ENCODE peak calls at places on chromosomes 13 and 19, in seven cellular contexts. O, X, H, Z, N, R and S are unnamed samples. For H3K4me1, the result is how much of the 10 kb centered on the place peaks cover.

GRCh38 chr19:925087-925911 is 536 bp upstream of the ARID3A start:
- DNase-seq in H (peak), Z (peak), O (peak), N (no peak), X (peak), R (peak), S (peak)

GRCh38 chr13:61013782-61014181 is 401.9 kb downstream of the PCDH20 start:
- DNase-seq in Z (no peak), N (no peak), X (no peak), O (no peak), R (no peak), H (no peak), S (no peak)

GRCh38 chr13:112069063-112069726 is 2.2 kb downstream of the SOX1 start:
- DNase-seq in R (no peak), X (no peak), N (no peak), O (no peak), H (no peak), Z (peak), S (peak)

GRCh38 chr13:41767801-41768200 is 193.1 kb downstream of the VWA8 start:
- DNase-seq in H (no peak), Z (no peak), X (no peak), R (no peak), O (no peak), N (no peak), S (no peak)

GRCh38 chr13:100338265-100338664 is 249.4 kb downstream of the PCCA start:
- DNase-seq in X (no peak), H (no peak), R (no peak), N (no peak), Z (no peak), O (no peak), S (no peak)

GRCh38 chr19:48244289-48244688 is 11.4 kb downstream of the CARD8 start:
- DNase-seq in O (no peak), R (no peak), H (no peak), Z (no peak), N (no peak), X (no peak), S (no peak)

GRCh38 chr13:103187621-103188020 is 121.4 kb upstream of the SLC10A2 start:
- DNase-seq in O (no peak), N (no peak), X (no peak), R (no peak), Z (no peak), H (no peak), S (no peak)

GRCh38 chr19:11580665-11581418 is 3.4 kb upstream of the ACP5 start:
- DNase-seq in Z (no peak), R (no peak), H (no peak), N (no peak), X (no peak), O (peak), S (no peak)

GRCh38 chr19:38319421-38320258 is at the start of gene KCNK6:
- DNase-seq in R (no peak), X (no peak), Z (peak), O (peak), H (peak), N (no peak), S (peak)

GRCh38 chr13:43036386-43037220 is 13.2 kb downstream of the DNAJC15 start:
- DNase-seq in N (no peak), H (no peak), O (no peak), X (no peak), Z (no peak), R (peak), S (no peak)

GRCh38 chr13:42038661-42039456 is 9.6 kb upstream of the DGKH start:
- DNase-seq in N (no peak), Z (no peak), R (no peak), X (no peak), O (no peak), H (no peak), S (no peak)

GRCh38 chr19:13058951-13059660 is 43.6 kb downstream of the LYL1 start:
- DNase-seq in X (no peak), H (no peak), R (no peak), Z (no peak), O (no peak), N (no peak), S (no peak)

GRCh38 chr19:13062317-13062716 is 40.3 kb downstream of the LYL1 start:
- DNase-seq in X (no peak), Z (no peak), R (no peak), N (no peak), H (no peak), O (no peak), S (no peak)

GRCh38 chr19:13060964-13061927 is 41.4 kb downstream of the LYL1 start:
- DNase-seq in N (no peak), O (peak), X (peak), H (peak), Z (peak), R (peak), S (peak)

GRCh38 chr19:13057744-13058143 is 44.9 kb downstream of the LYL1 start:
- DNase-seq in R (no peak), X (no peak), O (no peak), Z (no peak), N (no peak), H (no peak), S (no peak)

GRCh38 chr19:13060233-13060963 is 42.3 kb downstream of the LYL1 start:
- DNase-seq in Z (peak), R (no peak), O (no peak), H (peak), N (no peak), X (no peak), S (no peak)
- H3K4me1 ChIP-seq in Z (under half), R (under half), O (half or more), H (half or more), N (half or more), X (under half), S (under half)

GRCh38 chr19:51031880-51032225 is 2.9 kb downstream of the KLK12 start:
- DNase-seq in X (no peak), H (no peak), R (peak), N (no peak), Z (no peak), O (no peak), S (no peak)

GRCh38 chr19:51030631-51031030 is 4.2 kb downstream of the KLK12 start:
- DNase-seq in H (peak), R (peak), O (no peak), N (no peak), X (no peak), Z (no peak), S (no peak)

GRCh38 chr19:51036519-51036918 is 1.7 kb upstream of the KLK12 start:
- DNase-seq in H (no peak), N (no peak), R (peak), O (no peak), X (peak), Z (no peak), S (no peak)

GRCh38 chr19:51031220-51031879 is 3.5 kb downstream of the KLK12 start:
- DNase-seq in Z (no peak), H (peak), X (no peak), R (peak), N (no peak), O (no peak), S (no peak)

GRCh38 chr19:51034704-51035103 is at the start of gene KLK12:
- DNase-seq in R (no peak), H (no peak), O (no peak), N (no peak), Z (no peak), X (no peak), S (no peak)
- TF ChIP-seq POLR2AphosphoS5 in R (no peak), H (no peak), O (no peak), N (no peak), Z (no peak), X (no peak), S (no peak)

GRCh38 chr13:110359840-110360301 is 52.8 kb downstream of the COL4A2 start:
- DNase-seq in R (no peak), N (no peak), O (no peak), X (no peak), Z (no peak), H (no peak), S (no peak)
- H3K4me1 ChIP-seq in R (under half), N (under half), O (under half), X (under half), Z (under half), H (under half), S (under half)

GRCh38 chr19:35718345-35719041 is 690 bp downstream of the KMT2B start:
- DNase-seq in H (peak), Z (peak), O (peak), X (peak), N (no peak), R (no peak), S (peak)

GRCh38 chr19:35720648-35721047 is 2.8 kb downstream of the KMT2B start:
- DNase-seq in N (no peak), X (no peak), Z (no peak), H (no peak), R (no peak), O (no peak), S (no peak)

GRCh38 chr19:35717665-35718344 is at the start of gene KMT2B:
- DNase-seq in O (peak), R (peak), X (peak), N (no peak), Z (peak), H (peak), S (no peak)

GRCh38 chr19:35720163-35720524 is 2.3 kb downstream of the KMT2B start:
- DNase-seq in Z (no peak), H (no peak), X (no peak), O (no peak), N (no peak), R (no peak), S (no peak)

GRCh38 chr19:35719402-35720162 is 1.8 kb downstream of the KMT2B start:
- DNase-seq in X (no peak), R (no peak), H (no peak), N (no peak), Z (no peak), O (no peak), S (peak)
- TF ChIP-seq POLR2AphosphoS5 in X (no peak), R (no peak), H (no peak), N (no peak), Z (no peak), O (no peak), S (no peak)